ENCODE peak calls at places on chromosomes 1 and 21, in eight cellular contexts. M is lung; H is upper lobe of right lung; L is Panc1; J is lower lobe of right lung; V is heart left ventricle; O is IMR-90; G is CD8-positive, alpha-beta T cell. P is an unnamed sample.

GRCh38 chr1:243883551-243883950 is 33.5 kb upstream of the AKT3 start:
- ATAC-seq in M (no peak), H (no peak), L (no peak), J (no peak), V (no peak), O (no peak), G (no peak), P (no peak)

GRCh38 chr1:226149806-226150205 is 36.7 kb downstream of the ACBD3 start:
- ATAC-seq in M (no peak), H (no peak), L (no peak), J (no peak), V (no peak), O (no peak), G (no peak), P (no peak)

GRCh38 chr1:40232444-40232843 is 15.3 kb upstream of the TMCO2 start:
- ATAC-seq in M (no peak), H (no peak), L (no peak), J (no peak), V (no peak), O (no peak), G (peak), P (no peak)

GRCh38 chr1:43597721-43598120 is 52.2 kb upstream of the KDM4A start:
- ATAC-seq in M (no peak), H (no peak), L (no peak), J (no peak), V (no peak), O (no peak), G (no peak), P (no peak)

GRCh38 chr1:167491586-167492408 is 26.5 kb downstream of the CD247 start:
- ATAC-seq in M (no peak), H (peak), L (no peak), J (peak), V (no peak), O (no peak), G (peak), P (no peak)

GRCh38 chr1:24849653-24850295 is 80.3 kb downstream of the RUNX3 start:
- ATAC-seq in M (no peak), H (no peak), L (peak), J (peak), V (no peak), O (no peak), G (no peak), P (no peak)

GRCh38 chr1:8226747-8227146 is 91.2 kb upstream of the SLC45A1 start:
- ATAC-seq in M (no peak), H (peak), L (no peak), J (no peak), V (no peak), O (no peak), G (no peak), P (no peak)

GRCh38 chr1:84982395-84982794 is 14.5 kb downstream of the MCOLN2 start:
- ATAC-seq in M (no peak), H (no peak), L (no peak), J (no peak), V (no peak), O (no peak), G (no peak), P (no peak)

GRCh38 chr1:212188599-212189351 is 96.4 kb upstream of the PPP2R5A start:
- ATAC-seq in M (no peak), H (no peak), L (no peak), J (no peak), V (no peak), O (no peak), G (peak), P (no peak)

GRCh38 chr1:107415241-107415640 is 274.4 kb downstream of the NTNG1 start:
- ATAC-seq in M (no peak), H (no peak), L (no peak), J (no peak), V (no peak), O (no peak), G (no peak), P (no peak)

GRCh38 chr1:212518188-212518951 is 85.7 kb downstream of the NENF start:
- ATAC-seq in M (peak), H (peak), L (peak), J (peak), V (peak), O (peak), G (no peak), P (peak)

GRCh38 chr1:164765557-164765956 is 206.6 kb downstream of the PBX1 start:
- ATAC-seq in M (peak), H (no peak), L (no peak), J (no peak), V (no peak), O (peak), G (no peak), P (peak)

GRCh38 chr1:172682812-172683211 is 23.9 kb downstream of the FASLG start:
- ATAC-seq in M (no peak), H (no peak), L (no peak), J (no peak), V (peak), O (peak), G (no peak), P (no peak)

GRCh38 chr1:162985816-162986215 is 83.3 kb upstream of the RGS4 start:
- ATAC-seq in M (no peak), H (no peak), L (no peak), J (no peak), V (no peak), O (no peak), G (no peak), P (no peak)

GRCh38 chr1:193629875-193630274 is 443.5 kb upstream of the B3GALT2 start:
- ATAC-seq in M (no peak), H (no peak), L (no peak), J (no peak), V (peak), O (no peak), G (no peak), P (no peak)

GRCh38 chr1:62981434-62981833 is 197.5 kb downstream of the ATG4C start:
- ATAC-seq in M (no peak), H (no peak), L (no peak), J (no peak), V (peak), O (no peak), G (no peak), P (no peak)

GRCh38 chr1:53090227-53091147 is 28.5 kb downstream of the PODN start:
- ATAC-seq in M (peak), H (peak), L (no peak), J (peak), V (peak), O (no peak), G (no peak), P (no peak)

GRCh38 chr1:175267716-175268416 is 75.3 kb upstream of the KIAA0040 start:
- ATAC-seq in M (peak), H (peak), L (no peak), J (peak), V (peak), O (no peak), G (no peak), P (peak)

GRCh38 chr1:244369256-244370057 is 82.3 kb downstream of the ADSS2 start:
- ATAC-seq in M (no peak), H (peak), L (no peak), J (no peak), V (no peak), O (no peak), G (no peak), P (no peak)

GRCh38 chr1:203711251-203712007 is 53.6 kb upstream of the LAX1 start:
- ATAC-seq in M (no peak), H (no peak), L (no peak), J (no peak), V (peak), O (no peak), G (no peak), P (no peak)

GRCh38 chr1:94805912-94806311 is 14.2 kb upstream of the SLC44A3 start:
- ATAC-seq in M (no peak), H (peak), L (peak), J (peak), V (peak), O (peak), G (peak), P (peak)

GRCh38 chr1:83857108-83857507 is 141.8 kb downstream of the TTLL7 start:
- ATAC-seq in M (no peak), H (no peak), L (no peak), J (no peak), V (peak), O (peak), G (no peak), P (no peak)

GRCh38 chr1:229828461-229828860 is 202.4 kb downstream of the URB2 start:
- ATAC-seq in M (no peak), H (no peak), L (no peak), J (no peak), V (peak), O (no peak), G (no peak), P (peak)

GRCh38 chr1:205476648-205477047 is 20.8 kb upstream of the BLACAT1 start:
- ATAC-seq in M (no peak), H (no peak), L (no peak), J (no peak), V (no peak), O (no peak), G (no peak), P (no peak)

GRCh38 chr21:31446206-31446900 is 102.3 kb upstream of the TIAM1 start:
- ATAC-seq in M (no peak), H (peak), L (no peak), J (no peak), V (no peak), O (no peak), G (peak), P (no peak)

GRCh38 chr1:52906135-52906603 is 15.4 kb downstream of the ECHDC2 start:
- ATAC-seq in M (no peak), H (no peak), L (no peak), J (no peak), V (peak), O (no peak), G (no peak), P (no peak)

GRCh38 chr1:18653375-18653774 is 22.7 kb downstream of the PAX7 start:
- ATAC-seq in M (no peak), H (no peak), L (no peak), J (no peak), V (no peak), O (no peak), G (peak), P (no peak)

GRCh38 chr1:226593541-226593940 is 45.0 kb downstream of the STUM start:
- ATAC-seq in M (no peak), H (no peak), L (no peak), J (no peak), V (no peak), O (no peak), G (no peak), P (no peak)

GRCh38 chr1:172745014-172745413 is 86.1 kb downstream of the FASLG start:
- ATAC-seq in M (peak), H (peak), L (peak), J (peak), V (peak), O (peak), G (peak), P (peak)

GRCh38 chr1:47558601-47559593 is 121.1 kb downstream of the FOXD2 start:
- ATAC-seq in M (no peak), H (peak), L (no peak), J (peak), V (no peak), O (no peak), G (no peak), P (no peak)

GRCh38 chr21:17903029-17903806 is 84.1 kb upstream of the C21orf91 start:
- ATAC-seq in M (no peak), H (peak), L (peak), J (peak), V (no peak), O (peak), G (peak), P (no peak)

GRCh38 chr1:79819140-79819539 is 812.6 kb upstream of the ADGRL4 start:
- ATAC-seq in M (no peak), H (no peak), L (no peak), J (no peak), V (no peak), O (no peak), G (no peak), P (no peak)

GRCh38 chr1:59445040-59445439 is 148.1 kb downstream of the FGGY start:
- ATAC-seq in M (peak), H (peak), L (no peak), J (peak), V (no peak), O (peak), G (no peak), P (peak)

GRCh38 chr1:5658340-5659316 is 333.6 kb downstream of the NPHP4 start:
- ATAC-seq in M (no peak), H (no peak), L (no peak), J (no peak), V (no peak), O (no peak), G (no peak), P (no peak)

GRCh38 chr21:31261759-31262158 is 82.3 kb downstream of the TIAM1 start:
- ATAC-seq in M (no peak), H (no peak), L (no peak), J (no peak), V (no peak), O (no peak), G (no peak), P (no peak)

GRCh38 chr1:10848109-10848684 is 51.8 kb upstream of the CASZ1 start:
- ATAC-seq in M (no peak), H (no peak), L (no peak), J (no peak), V (no peak), O (no peak), G (no peak), P (no peak)

GRCh38 chr1:167517535-167518330 is 596 bp downstream of the CD247 start:
- ATAC-seq in M (no peak), H (peak), L (peak), J (peak), V (peak), O (no peak), G (peak), P (no peak)

GRCh38 chr1:184223216-184223615 is 163.6 kb upstream of the C1orf21 start:
- ATAC-seq in M (no peak), H (peak), L (no peak), J (peak), V (peak), O (no peak), G (no peak), P (no peak)

GRCh38 chr1:111967886-111968285 is 21.6 kb downstream of the KCND3 start:
- ATAC-seq in M (no peak), H (no peak), L (no peak), J (no peak), V (no peak), O (no peak), G (no peak), P (no peak)
- H3K4me3 ChIP-seq in M (no peak), H (no peak), L (no peak), J (no peak), V (no peak), O (no peak), G (no peak), P (no peak)

GRCh38 chr1:115507256-115507589 is 134.5 kb upstream of the VANGL1 start:
- ATAC-seq in M (no peak), H (peak), L (peak), J (no peak), V (peak), O (peak), G (no peak), P (no peak)
- TF ChIP-seq CTCF in M (no peak), H (peak), L (peak), J (peak), V (peak), O (peak), G (no peak), P (no peak)

GRCh38 chr1:82143108-82143833 is 342.5 kb downstream of the ADGRL2 start:
- ATAC-seq in M (no peak), H (no peak), L (no peak), J (no peak), V (no peak), O (no peak), G (no peak), P (no peak)
- H3K27ac ChIP-seq in M (no peak), H (no peak), L (no peak), J (no peak), V (no peak), O (no peak), G (no peak), P (no peak)

GRCh38 chr1:248823517-248824001 is 2.2 kb downstream of the SH3BP5L start:
- ATAC-seq in M (no peak), H (no peak), L (no peak), J (no peak), V (no peak), O (no peak), G (no peak), P (no peak)
- H3K4me3 ChIP-seq in M (no peak), H (peak), L (no peak), J (peak), V (peak), O (peak), G (no peak), P (peak)

GRCh38 chr1:44707959-44708831 is 22.8 kb downstream of the RNU5D-1 start:
- ATAC-seq in M (peak), H (peak), L (peak), J (peak), V (peak), O (peak), G (peak), P (peak)
- TF ChIP-seq CTCF in M (peak), H (peak), L (peak), J (peak), V (peak), O (peak), G (peak), P (peak)

DNA sequence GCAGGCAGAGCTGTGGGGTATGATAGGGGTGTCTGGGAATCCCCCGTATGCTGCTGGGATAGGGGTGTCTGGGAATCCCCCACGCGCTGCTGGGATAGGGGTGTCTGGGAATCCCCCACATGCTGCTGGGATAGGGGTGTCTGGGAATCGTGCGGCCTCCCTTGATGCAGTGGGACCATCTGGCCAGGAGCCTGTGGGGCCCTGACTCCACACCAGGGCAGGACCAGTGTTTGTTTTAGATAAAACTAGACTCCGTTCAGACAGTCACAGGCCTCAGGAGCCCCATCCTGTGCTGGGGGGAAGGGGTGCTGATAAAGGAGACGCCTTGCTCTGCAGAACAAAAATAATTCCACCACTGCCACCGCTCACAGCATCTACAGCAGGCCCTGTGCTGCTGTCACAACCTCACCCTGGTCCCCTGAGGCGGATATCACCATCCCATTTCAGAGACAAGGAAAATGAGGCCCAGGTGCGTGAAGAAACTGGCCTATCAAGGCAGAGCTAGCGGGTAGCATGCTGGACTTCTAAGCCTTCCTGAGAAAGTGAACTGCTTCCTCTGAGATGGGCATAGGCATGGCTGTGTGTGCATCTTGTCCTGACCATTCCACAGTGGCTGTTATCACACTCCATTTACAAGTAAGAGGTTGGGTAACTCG is 24.0 kb downstream of the ECE1 start:
- ATAC-seq in M (no peak), H (no peak), L (no peak), J (no peak), V (no peak), O (no peak), G (no peak), P (no peak)
- H3K27ac ChIP-seq in M (peak), H (peak), L (no peak), J (peak), V (peak), O (no peak), G (no peak), P (peak)

GRCh38 chr1:156422602-156423091 is 53.6 kb downstream of the RHBG start:
- ATAC-seq in M (no peak), H (peak), L (no peak), J (peak), V (no peak), O (no peak), G (no peak), P (no peak)

GRCh38 chr1:156420209-156421061 is 51.4 kb downstream of the RHBG start:
- ATAC-seq in M (no peak), H (no peak), L (no peak), J (peak), V (no peak), O (no peak), G (peak), P (no peak)

GRCh38 chr1:156421062-156421938 is 52.3 kb downstream of the RHBG start:
- ATAC-seq in M (peak), H (peak), L (peak), J (peak), V (peak), O (peak), G (peak), P (peak)

GRCh38 chr1:156423422-156424352 is 54.7 kb downstream of the RHBG start:
- ATAC-seq in M (no peak), H (no peak), L (no peak), J (no peak), V (no peak), O (no peak), G (no peak), P (no peak)

DNA sequence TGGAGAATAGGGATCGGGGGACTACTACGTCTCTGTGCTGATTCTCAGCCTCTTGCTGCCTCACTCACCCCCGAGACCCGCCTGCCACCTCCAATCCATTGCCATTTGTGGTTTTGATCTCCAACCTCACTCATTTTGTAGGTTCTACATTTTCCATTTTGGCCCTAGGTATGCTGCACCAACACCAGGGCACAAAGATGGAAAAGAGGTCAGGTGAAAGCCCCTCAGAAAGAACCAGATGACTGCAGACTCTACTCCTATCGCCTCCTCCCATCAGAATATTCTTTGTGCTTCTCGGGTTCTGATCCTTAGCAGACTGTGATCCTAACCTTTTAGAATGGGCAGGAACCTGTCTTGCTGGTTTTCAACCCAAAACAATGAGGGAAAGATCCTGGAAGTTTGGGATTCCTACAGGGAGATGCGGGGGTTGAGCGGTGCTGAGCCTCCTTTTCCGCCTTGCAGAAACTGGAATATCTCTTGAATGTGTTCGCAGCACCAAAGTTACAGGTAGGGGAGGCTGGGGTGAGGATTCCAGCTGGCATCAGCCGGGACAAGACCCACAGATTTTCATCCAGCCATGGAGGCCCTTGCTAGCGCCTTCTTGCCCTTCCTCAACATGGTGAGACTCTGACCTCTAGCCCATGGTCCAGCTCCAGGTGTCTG is 53.1 kb downstream of the RHBG start:
- ATAC-seq in M (no peak), H (no peak), L (no peak), J (no peak), V (no peak), O (no peak), G (no peak), P (no peak)
- H3K4me3 ChIP-seq in M (no peak), H (peak), L (peak), J (peak), V (peak), O (no peak), G (peak), P (no peak)

GRCh38 chr1:177566495-177566894 is 395.7 kb downstream of the BRINP2 start:
- ATAC-seq in M (no peak), H (no peak), L (no peak), J (no peak), V (no peak), O (no peak), G (no peak), P (no peak)

GRCh38 chr1:177569476-177569875 is 398.7 kb downstream of the BRINP2 start:
- ATAC-seq in M (no peak), H (no peak), L (no peak), J (no peak), V (no peak), O (no peak), G (no peak), P (no peak)

GRCh38 chr1:177571076-177571475 is 398.8 kb downstream of the SEC16B start:
- ATAC-seq in M (no peak), H (no peak), L (no peak), J (no peak), V (no peak), O (no peak), G (no peak), P (no peak)

GRCh38 chr1:177567393-177567792 is 396.6 kb downstream of the BRINP2 start:
- ATAC-seq in M (no peak), H (no peak), L (no peak), J (no peak), V (no peak), O (peak), G (no peak), P (no peak)

DNA sequence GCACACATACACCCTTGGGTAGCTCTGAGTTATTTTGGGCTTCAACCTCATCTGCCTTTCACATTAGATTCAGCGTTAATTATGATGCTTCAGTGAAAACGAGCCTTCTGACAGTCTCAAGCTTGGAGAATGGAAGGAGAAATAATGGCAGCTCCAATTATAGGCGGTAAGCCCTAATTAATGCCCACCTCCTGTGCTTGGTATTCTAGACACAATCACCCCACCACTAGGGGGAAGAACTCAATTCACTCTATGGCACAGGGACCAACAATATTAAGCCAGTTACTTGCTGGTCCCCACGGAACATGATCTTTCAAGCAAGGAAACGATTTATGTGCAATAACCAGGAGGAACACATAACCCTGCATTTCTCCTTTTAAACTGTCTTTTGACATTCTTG is 397.9 kb downstream of the BRINP2 start:
- ATAC-seq in M (no peak), H (no peak), L (no peak), J (no peak), V (no peak), O (no peak), G (no peak), P (no peak)
- TF ChIP-seq CTCF in M (no peak), H (no peak), L (peak), J (no peak), V (no peak), O (no peak), G (no peak), P (no peak)

P was measured in gastroesophageal sphincter.